ENCODE peak calls at places on chromosome 7, in nine cellular contexts. L is stimulated activated CD4-positive, alpha-beta T cell treated with anti-CD3 and anti-CD28 coated beads, Interleukin-4, amount 100 ng/mL, for 48 hours; E is T follicular helper cell; Z is glutamatergic neuron; K is NCI-H2081; I is lung; A is astrocyte of the spinal cord; T is activated CD4-positive, alpha-beta T cell treated with anti-CD3 and anti-CD28 coated beads, Interleukin-2, amount 50 U/mL, for 24 hours; G is IMR-90. W is an unnamed sample.
A peak's percentile ranks its signal among the peaks of the same experiment; 100 is the strongest.

GRCh38 chr7:102140952-102141370 is 145.7 kb upstream of the SH2B2 start:
- DNase-seq in E (no peak), Z (no peak), K (no peak), T (no peak), G (no peak), A (no peak), L (no peak), I (no peak), W (no peak)

GRCh38 chr7:149415391-149416068 is 45.3 kb downstream of the ZNF777 start:
- DNase-seq in E (no peak), G (peak; percentile 37), T (no peak), A (no peak), K (no peak), I (no peak), Z (no peak), L (no peak), W (peak; percentile 80)

GRCh38 chr7:22579961-22580360 is 80.0 kb upstream of the STEAP1B start:
- DNase-seq in A (no peak), E (no peak), Z (no peak), G (no peak), L (no peak), K (no peak), I (no peak), T (no peak), W (no peak)

GRCh38 chr7:42671627-42672026 is 240.2 kb downstream of the C7orf25 start:
- DNase-seq in Z (no peak), I (no peak), T (no peak), A (peak; percentile 26), G (no peak), K (no peak), E (no peak), L (no peak), W (peak; percentile 25)

GRCh38 chr7:117830422-117830954 is 42.8 kb downstream of the CTTNBP2 start:
- DNase-seq in G (no peak), A (no peak), T (no peak), I (no peak), E (no peak), L (no peak), K (no peak), Z (no peak), W (no peak)

GRCh38 chr7:138167869-138168296 is 91.6 kb downstream of the AKR1D1 start:
- DNase-seq in Z (no peak), E (no peak), L (no peak), G (no peak), K (no peak), T (no peak), I (no peak), A (no peak), W (no peak)

GRCh38 chr7:116772423-116772852 is 89.9 kb upstream of the CAPZA2 start:
- DNase-seq in T (no peak), Z (no peak), E (no peak), I (no peak), A (peak; percentile 80), L (no peak), G (peak; percentile 84), K (no peak), W (peak; percentile 72)

GRCh38 chr7:47291461-47292051 is 290.4 kb downstream of the TNS3 start:
- DNase-seq in A (peak; percentile 93), Z (no peak), I (no peak), G (peak; percentile 96), T (no peak), E (no peak), K (no peak), L (no peak), W (peak; percentile 94)

GRCh38 chr7:149865437-149865836 is 8.3 kb upstream of the ATP6V0E2 start:
- DNase-seq in L (peak; percentile 51), E (peak; percentile 49), G (peak; percentile 6), T (no peak), K (no peak), I (no peak), Z (no peak), A (no peak), W (no peak)

GRCh38 chr7:11830582-11831382 is 1.2 kb downstream of the THSD7A start:
- DNase-seq in I (no peak), K (no peak), T (no peak), Z (no peak), G (peak; percentile 1), A (peak; percentile 37), E (no peak), L (no peak), W (peak; percentile 19)

GRCh38 chr7:73718438-73718881 is 1.0 kb downstream of the STX1A start:
- DNase-seq in T (no peak), I (no peak), G (no peak), K (no peak), L (no peak), E (no peak), Z (no peak), A (no peak), W (no peak)

GRCh38 chr7:157545681-157546060 is 208.9 kb downstream of the DNAJB6 start:
- DNase-seq in E (no peak), K (no peak), Z (no peak), T (no peak), L (no peak), I (no peak), G (no peak), A (no peak), W (peak; percentile 51)

GRCh38 chr7:28140964-28141363 is 39.6 kb downstream of the JAZF1 start:
- DNase-seq in T (no peak), I (no peak), E (no peak), K (no peak), Z (no peak), L (no peak), A (no peak), G (no peak), W (no peak)

GRCh38 chr7:22613466-22613865 is 113.5 kb upstream of the STEAP1B start:
- DNase-seq in K (no peak), L (no peak), G (no peak), I (no peak), Z (no peak), E (no peak), A (no peak), T (no peak), W (no peak)

GRCh38 chr7:14717711-14718304 is 184.7 kb downstream of the DGKB start:
- DNase-seq in I (no peak), T (no peak), L (no peak), A (peak; percentile 42), E (no peak), K (peak; percentile 47), G (peak; percentile 13), Z (no peak), W (no peak)

GRCh38 chr7:25407932-25408480 is 179.7 kb upstream of the NPVF start:
- DNase-seq in G (no peak), I (no peak), T (no peak), E (no peak), L (no peak), Z (no peak), A (no peak), K (no peak), W (no peak)

GRCh38 chr7:1204460-1204859 is 28.2 kb upstream of the UNCX start:
- DNase-seq in K (no peak), A (no peak), E (no peak), T (no peak), I (no peak), G (no peak), L (no peak), Z (no peak), W (no peak)

GRCh38 chr7:55031075-55031474 is 12.3 kb downstream of the EGFR start:
- DNase-seq in T (no peak), A (no peak), E (no peak), L (no peak), K (no peak), Z (no peak), I (no peak), G (no peak), W (no peak)

GRCh38 chr7:155874411-155874810 is 62.1 kb upstream of the SHH start:
- DNase-seq in G (no peak), T (no peak), A (no peak), Z (no peak), K (no peak), E (no peak), I (no peak), L (no peak), W (no peak)

GRCh38 chr7:87510430-87510875 is 35.0 kb upstream of the ABCB4 start:
- DNase-seq in E (no peak), T (no peak), Z (no peak), I (no peak), K (peak; percentile 62), L (no peak), G (no peak), A (no peak), W (peak; percentile 19)

GRCh38 chr7:16810573-16810972 is 5.8 kb upstream of the AGR2 start:
- DNase-seq in T (no peak), A (no peak), G (no peak), L (no peak), Z (no peak), I (no peak), E (no peak), K (no peak), W (no peak)

GRCh38 chr7:120735791-120736190 is 122.2 kb downstream of the TSPAN12 start:
- DNase-seq in Z (no peak), G (peak; percentile 72), K (no peak), T (no peak), I (no peak), A (peak; percentile 46), E (no peak), L (no peak), W (no peak)

GRCh38 chr7:127819975-127820778 is 168.2 kb downstream of the SND1 start:
- DNase-seq in E (no peak), Z (no peak), T (peak; percentile 7), K (no peak), I (no peak), L (no peak), G (peak; percentile 70), A (peak; percentile 86), W (peak; percentile 62)

W was measured in osteoblast.